ENCODE peak calls at places on chromosomes 4 and X, in six cellular contexts. F is mesenchymal stem cell, N is upper lobe of left lung, P is tibial artery, E is SJCRH30, O is spleen. H is an unnamed sample. For H3K4me1 and H3K27me3, the result is how much of the 10 kb centered on the place peaks cover.

GRCh38 chr4:78659264-78659663 is 107.7 kb downstream of the ANXA3 start:
- DNase-seq in O (no peak), F (no peak), N (no peak), E (no peak), P (no peak), H (no peak)

GRCh38 chr4:76758290-76758882 is 139.6 kb downstream of the SOWAHB start:
- DNase-seq in N (no peak), F (peak), E (peak), P (peak), O (no peak), H (peak)

GRCh38 chr4:150789864-150790263 is 207.9 kb downstream of the MAB21L2 start:
- DNase-seq in F (no peak), P (no peak), E (no peak), N (no peak), O (no peak), H (no peak)

GRCh38 chrX:139560221-139560620 is 29.7 kb downstream of the F9 start:
- DNase-seq in N (no peak), E (no peak), P (no peak), O (no peak), F (no peak), H (no peak)

GRCh38 chr4:14054391-14054790 is 426.9 kb upstream of the BOD1L1 start:
- DNase-seq in N (no peak), P (no peak), E (no peak), O (no peak), F (no peak), H (no peak)

GRCh38 chr4:147590249-147590920 is 26.8 kb upstream of the TMEM184C start:
- DNase-seq in P (peak), F (peak), N (no peak), E (peak), O (no peak), H (peak)

GRCh38 chrX:44183329-44183728 is 160.1 kb downstream of the EFHC2 start:
- DNase-seq in E (no peak), N (no peak), O (no peak), P (no peak), F (no peak), H (no peak)

GRCh38 chrX:51420610-51421009 is 75.8 kb downstream of the NUDT11 start:
- DNase-seq in P (no peak), O (no peak), F (peak), E (peak), N (no peak), H (peak)

GRCh38 chr4:154231796-154232478 is 259.7 kb downstream of the DCHS2 start:
- DNase-seq in O (no peak), P (no peak), F (no peak), N (no peak), E (no peak), H (no peak)

GRCh38 chr4:120175272-120175671 is 108.6 kb upstream of the MAD2L1 start:
- DNase-seq in O (no peak), P (no peak), N (no peak), E (no peak), F (no peak), H (no peak)

GRCh38 chr4:47287735-47288134 is 175.8 kb downstream of the COMMD8 start:
- DNase-seq in O (no peak), P (no peak), F (peak), E (no peak), N (no peak), H (no peak)

GRCh38 chr4:24764305-24764704 is 31.1 kb upstream of the SOD3 start:
- DNase-seq in N (no peak), F (no peak), O (no peak), P (no peak), E (no peak), H (no peak)

GRCh38 chr4:139763668-139764067 is 98.0 kb downstream of the MGST2 start:
- DNase-seq in P (no peak), F (peak), E (peak), N (no peak), O (no peak), H (no peak)

GRCh38 chrX:132022863-132023116 is 312 bp upstream of the STK26 start:
- DNase-seq in N (no peak), E (no peak), O (no peak), F (no peak), P (no peak), H (no peak)

GRCh38 chr4:7428261-7429068 is 6.3 kb downstream of the PSAPL1 start:
- DNase-seq in N (no peak), F (no peak), P (peak), E (no peak), O (peak), H (no peak)

GRCh38 chr4:152109585-152110509 is 349.0 kb upstream of the GATB start:
- DNase-seq in E (no peak), F (no peak), O (no peak), P (no peak), N (no peak), H (no peak)

GRCh38 chr4:79842162-79842561 is 230.9 kb downstream of the ANTXR2 start:
- DNase-seq in P (no peak), F (no peak), E (no peak), O (no peak), N (no peak), H (no peak)

GRCh38 chr4:7665321-7665720 is 230.6 kb upstream of the PSAPL1 start:
- DNase-seq in N (no peak), F (no peak), O (no peak), P (no peak), E (no peak), H (no peak)

GRCh38 chrX:80807606-80808159 is 2.0 kb downstream of the BRWD3 start:
- DNase-seq in E (no peak), N (no peak), P (no peak), O (no peak), F (peak), H (no peak)

GRCh38 chr4:170242471-170242870 is 152.7 kb upstream of the AADAT start:
- DNase-seq in P (no peak), E (no peak), N (no peak), O (no peak), F (no peak), H (no peak)

GRCh38 chr4:141926414-141926813 is 290.0 kb downstream of the IL15 start:
- DNase-seq in F (no peak), E (no peak), N (no peak), O (no peak), P (no peak), H (no peak)

GRCh38 chr4:47954245-47954644 is 39.9 kb upstream of the NFXL1 start:
- DNase-seq in E (no peak), P (no peak), N (peak), F (no peak), O (no peak), H (no peak)

GRCh38 chr4:147599764-147600163 is 17.4 kb upstream of the TMEM184C start:
- DNase-seq in F (peak), O (no peak), P (no peak), N (no peak), E (no peak), H (no peak)

GRCh38 chrX:77595848-77596247 is 148.7 kb downstream of the FGF16 start:
- DNase-seq in P (no peak), O (no peak), F (no peak), N (no peak), E (no peak), H (no peak)

GRCh38 chr4:78749972-78750727 is 26.0 kb upstream of the BMP2K start:
- DNase-seq in N (no peak), F (no peak), O (no peak), P (no peak), E (no peak), H (no peak)

GRCh38 chrX:45623266-45623665 is 422.6 kb upstream of the DIPK2B start:
- DNase-seq in F (peak), O (no peak), E (no peak), N (no peak), P (no peak), H (no peak)

GRCh38 chr4:163332526-163333405 is at the start of gene NPY1R:
- DNase-seq in F (peak), O (peak), N (peak), P (peak), E (peak), H (peak)

GRCh38 chr4:138609943-138610350 is 367.8 kb upstream of the SLC7A11 start:
- DNase-seq in N (no peak), O (no peak), F (peak), P (no peak), E (no peak), H (no peak)

GRCh38 chr4:161252520-161253141 is 911.2 kb downstream of the FSTL5 start:
- DNase-seq in F (peak), O (no peak), N (no peak), E (no peak), P (no peak), H (peak)

GRCh38 chrX:40083120-40083978 is 14.4 kb downstream of the BCOR start:
- DNase-seq in P (no peak), O (peak), E (no peak), F (no peak), N (peak), H (peak)

GRCh38 chrX:47540754-47541538 is 20.1 kb upstream of the ARAF start:
- DNase-seq in O (no peak), F (peak), P (peak), E (peak), N (no peak), H (peak)

GRCh38 chrX:73400136-73400748 is 46.6 kb upstream of the CDX4 start:
- DNase-seq in E (no peak), O (no peak), N (no peak), F (no peak), P (no peak), H (no peak)

GRCh38 chrX:154516655-154517100 is 646 bp upstream of the FAM3A start:
- DNase-seq in F (peak), E (no peak), N (no peak), O (no peak), P (peak), H (peak)

GRCh38 chr4:1202526-1203378 is 30.4 kb upstream of the SPON2 start:
- DNase-seq in N (peak), O (peak), E (peak), F (no peak), P (no peak), H (no peak)
- H3K4me3 ChIP-seq in N (no peak), O (no peak), E (no peak), F (peak), P (no peak), H (no peak)

GRCh38 chr4:88756149-88756548 is 58.5 kb upstream of the NAP1L5 start:
- DNase-seq in N (no peak), P (no peak), E (no peak), O (no peak), F (no peak), H (no peak)

GRCh38 chr4:88757776-88758175 is 60.1 kb upstream of the NAP1L5 start:
- DNase-seq in N (no peak), F (no peak), O (no peak), E (no peak), P (no peak), H (no peak)

GRCh38 chr4:88758264-88758663 is 60.6 kb upstream of the NAP1L5 start:
- DNase-seq in N (no peak), O (no peak), P (no peak), F (no peak), E (no peak), H (no peak)

GRCh38 chr4:88755454-88755853 is 57.8 kb upstream of the NAP1L5 start:
- DNase-seq in F (no peak), P (no peak), E (no peak), N (no peak), O (no peak), H (no peak)

DNA sequence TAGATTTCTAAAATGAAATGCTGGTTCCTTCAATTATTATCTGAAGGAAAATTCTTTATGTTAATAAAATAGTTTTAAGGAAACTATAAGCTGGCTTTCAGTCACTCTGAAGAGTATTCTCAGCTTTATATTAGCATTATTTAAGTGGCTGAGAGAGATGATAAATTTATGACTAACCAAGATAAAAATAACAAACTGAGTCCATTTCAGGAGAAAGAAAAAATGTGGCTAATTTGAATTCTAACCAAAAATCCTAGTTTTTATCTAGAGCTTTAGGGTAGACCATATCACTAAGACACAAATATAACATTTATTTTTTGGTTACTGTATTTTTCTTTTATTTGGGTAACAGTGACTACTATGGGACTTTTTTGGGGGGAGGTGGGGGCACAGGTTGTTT is 59.4 kb upstream of the NAP1L5 start:
- DNase-seq in E (no peak), N (no peak), F (no peak), O (no peak), P (no peak), H (no peak)
- H3K4me1 ChIP-seq in E (under half), N (under half), F (under half), O (under half), P (under half), H (under half)

DNA sequence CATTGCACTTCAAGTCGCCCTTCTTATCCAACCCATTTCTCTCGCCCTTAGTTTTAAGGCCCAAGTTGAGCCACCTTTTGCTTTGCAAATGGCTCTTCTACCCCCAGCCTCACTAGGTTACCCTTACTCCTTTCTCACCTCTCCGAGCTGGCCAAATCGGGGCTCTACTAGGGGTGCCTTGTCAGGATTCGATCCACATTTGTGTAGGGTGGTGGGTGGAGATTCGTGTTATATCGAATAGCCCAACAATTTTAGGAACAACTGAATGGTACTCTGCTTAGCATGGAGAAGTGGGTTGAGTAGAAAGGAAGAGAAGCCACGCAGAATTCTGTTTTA is 3.5 kb downstream of the SLIT2 start:
- DNase-seq in O (no peak), N (no peak), E (no peak), F (no peak), P (no peak), H (no peak)
- H3K27me3 ChIP-seq in O (half or more), N (under half), E (under half), F (under half), P (under half), H (under half)

DNA sequence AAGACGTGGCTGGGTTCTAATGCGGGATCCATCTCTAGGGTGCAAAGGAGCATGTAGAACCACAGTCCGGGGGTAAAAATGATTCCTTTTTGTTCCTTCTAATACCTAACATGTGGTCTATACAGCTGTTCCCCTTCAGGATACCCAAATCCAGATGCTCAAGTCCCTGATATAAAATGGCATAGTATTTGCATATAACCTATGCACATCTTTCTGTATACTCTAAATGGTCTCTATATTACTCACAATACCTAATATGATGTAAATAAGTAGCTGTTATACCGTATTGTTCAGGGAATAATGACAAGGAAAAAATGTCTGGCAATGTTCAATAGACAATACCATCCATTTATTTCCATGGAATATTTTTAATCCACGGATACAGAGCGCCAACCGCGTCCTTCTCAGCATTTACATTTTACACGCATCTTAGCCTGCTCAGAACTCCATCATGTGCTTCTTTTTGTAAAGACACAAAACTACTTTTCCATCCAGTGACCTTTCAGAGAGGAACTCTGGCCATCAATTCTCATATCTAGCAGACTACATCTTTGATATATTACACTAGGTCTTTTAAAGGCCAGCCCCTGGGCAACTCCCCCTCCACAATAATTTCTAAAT is 31.9 kb downstream of the ACSL1 start:
- DNase-seq in N (no peak), P (no peak), E (no peak), F (no peak), O (no peak), H (no peak)
- H3K4me3 ChIP-seq in N (no peak), P (no peak), E (no peak), F (no peak), O (no peak), H (no peak)

GRCh38 chrX:71953391-71953790 is 42.7 kb downstream of the NHSL2 start:
- DNase-seq in F (no peak), E (no peak), O (no peak), P (no peak), N (no peak), H (no peak)

GRCh38 chrX:71958281-71958675 is 47.6 kb downstream of the NHSL2 start:
- DNase-seq in N (no peak), F (no peak), O (no peak), E (no peak), P (no peak), H (peak)

GRCh38 chrX:71954458-71954857 is 43.8 kb downstream of the NHSL2 start:
- DNase-seq in P (no peak), F (no peak), N (no peak), E (no peak), O (no peak), H (no peak)

GRCh38 chrX:71953946-71954345 is 43.3 kb downstream of the NHSL2 start:
- DNase-seq in O (no peak), E (no peak), F (peak), N (no peak), P (no peak), H (no peak)

DNA sequence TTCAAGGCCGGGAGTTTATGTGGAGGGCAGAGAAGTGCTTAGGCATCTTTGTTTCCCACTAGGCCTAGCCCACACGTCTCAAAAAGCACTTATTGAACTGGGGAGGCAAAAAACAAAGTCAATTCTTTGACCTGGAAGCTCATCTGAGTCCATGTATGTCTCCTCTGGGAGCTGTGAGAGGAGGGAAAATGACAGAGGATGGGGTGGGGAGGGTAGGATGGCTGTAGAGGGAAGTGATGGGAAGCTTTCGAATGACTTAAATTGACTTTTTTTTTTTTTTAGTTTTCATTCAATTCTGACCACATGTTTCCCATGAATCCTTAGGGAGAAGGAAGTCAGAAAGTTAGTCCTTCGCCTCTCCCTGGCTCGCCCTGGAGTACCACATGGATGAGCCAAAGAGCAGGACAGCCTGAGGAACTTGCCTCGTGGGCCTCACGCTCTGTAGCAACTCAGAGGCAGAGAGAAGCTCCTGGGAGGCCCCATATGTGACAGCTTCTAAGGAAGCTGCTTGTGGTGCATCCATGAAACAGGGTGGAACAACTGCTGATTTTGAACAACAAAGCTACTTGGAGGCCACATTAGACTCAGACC is 45.0 kb downstream of the NHSL2 start:
- DNase-seq in O (no peak), P (no peak), N (no peak), F (no peak), E (no peak), H (no peak)
- H3K4me1 ChIP-seq in O (under half), P (under half), N (under half), F (under half), E (under half), H (under half)

GRCh38 chr4:3706111-3706511 is 60.1 kb upstream of the ADRA2C start:
- DNase-seq in N (no peak), E (no peak), P (no peak), O (peak), F (no peak), H (no peak)
- H3K27me3 ChIP-seq in N (under half), E (under half), P (under half), O (half or more), F (under half), H (under half)

H was measured in HAP-1.